ENCODE peak calls at places on chromosomes 3 and 15, in ten cellular contexts. Z is GM23248; W is activated naive CD8-positive, alpha-beta T cell treated with anti-CD3 and anti-CD28 coated beads, Interleukin-2, amount 50 U/mL, for 24 hours; E is posterior vena cava; A is left cardiac atrium; M is stimulated activated CD4-positive, alpha-beta T cell treated with anti-CD3 and anti-CD28 coated beads, Interleukin-4, amount 100 ng/mL, for 48 hours; I is SW480; K is osteocyte; N is AG08395; S is lower lobe of right lung. J is an unnamed sample.

GRCh38 chr3:171806200-171807128 is 3.8 kb downstream of the PLD1 start:
- DNase-seq in Z (peak; percentile 78), W (no peak), E (no peak), A (no peak), M (no peak), I (peak; percentile 36), K (no peak), N (peak; percentile 24), S (no peak), J (no peak)

GRCh38 chr15:52481915-52482314 is 46.8 kb downstream of the MYO5A start:
- DNase-seq in Z (peak; percentile 83), W (no peak), E (no peak), A (no peak), M (peak; percentile 12), I (peak; percentile 87), K (no peak), N (peak; percentile 74), S (no peak), J (no peak)

GRCh38 chr15:76197703-76198455 is 113.4 kb downstream of the ETFA start:
- DNase-seq in Z (peak; percentile 64), W (peak; percentile 11), E (no peak), A (peak; percentile 16), M (no peak), I (peak; percentile 47), K (no peak), N (no peak), S (peak; percentile 37), J (no peak)

GRCh38 chr3:9398715-9399708 is 1.6 kb downstream of the SETD5 start:
- DNase-seq in Z (peak; percentile 78), W (peak; percentile 21), E (no peak), A (no peak), M (peak; percentile 16), I (peak; percentile 37), K (no peak), N (no peak), S (no peak), J (peak; percentile 62)

GRCh38 chr3:113654851-113655250 is 41.6 kb downstream of the USF3 start:
- DNase-seq in Z (no peak), W (no peak), E (no peak), A (no peak), M (no peak), I (no peak), K (no peak), N (no peak), S (no peak), J (no peak)

GRCh38 chr15:47974724-47975123 is 146.1 kb upstream of the SLC24A5 start:
- DNase-seq in Z (no peak), W (no peak), E (no peak), A (no peak), M (no peak), I (no peak), K (no peak), N (no peak), S (no peak), J (no peak)

GRCh38 chr15:69080203-69080957 is 65.9 kb downstream of the NOX5 start:
- DNase-seq in Z (peak; percentile 13), W (no peak), E (no peak), A (no peak), M (no peak), I (no peak), K (no peak), N (no peak), S (no peak), J (no peak)

GRCh38 chr3:41482134-41482533 is 282.8 kb downstream of the CTNNB1 start:
- DNase-seq in Z (no peak), W (no peak), E (no peak), A (no peak), M (no peak), I (no peak), K (no peak), N (no peak), S (no peak), J (no peak)

GRCh38 chr15:51801391-51801835 is 28.0 kb upstream of the TMOD3 start:
- DNase-seq in Z (peak; percentile 49), W (peak; percentile 7), E (no peak), A (peak; percentile 55), M (no peak), I (peak; percentile 15), K (no peak), N (peak; percentile 18), S (no peak), J (peak; percentile 4)

GRCh38 chr3:61157414-61157813 is 93.8 kb downstream of the FHIT start:
- DNase-seq in Z (no peak), W (no peak), E (no peak), A (no peak), M (no peak), I (no peak), K (no peak), N (no peak), S (no peak), J (no peak)

GRCh38 chr15:65550681-65551098 is 20.4 kb downstream of the HACD3 start:
- DNase-seq in Z (peak; percentile 12), W (no peak), E (no peak), A (no peak), M (no peak), I (no peak), K (no peak), N (no peak), S (no peak), J (no peak)

GRCh38 chr15:68635142-68635541 is 56.3 kb downstream of the CORO2B start:
- DNase-seq in Z (peak; percentile 52), W (no peak), E (peak; percentile 80), A (no peak), M (no peak), I (no peak), K (no peak), N (peak; percentile 56), S (no peak), J (no peak)

GRCh38 chr3:150256336-150256735 is 151.8 kb upstream of the TSC22D2 start:
- DNase-seq in Z (no peak), W (no peak), E (no peak), A (no peak), M (no peak), I (no peak), K (no peak), N (no peak), S (no peak), J (no peak)

GRCh38 chr3:157159037-157159761 is 748 bp downstream of the CCNL1 start:
- DNase-seq in Z (peak; percentile 80), W (peak; percentile 83), E (peak; percentile 92), A (peak; percentile 76), M (peak; percentile 72), I (peak; percentile 81), K (peak; percentile 89), N (peak; percentile 38), S (peak; percentile 83), J (no peak)

GRCh38 chr15:33009603-33010002 is 184.9 kb downstream of the FMN1 start:
- DNase-seq in Z (no peak), W (no peak), E (no peak), A (no peak), M (no peak), I (no peak), K (no peak), N (no peak), S (no peak), J (no peak)

GRCh38 chr15:28103402-28103801 is 4.3 kb upstream of the OCA2 start:
- DNase-seq in Z (no peak), W (no peak), E (no peak), A (no peak), M (no peak), I (no peak), K (no peak), N (no peak), S (no peak), J (no peak)

GRCh38 chr15:38593523-38593922 is 28.9 kb upstream of the RASGRP1 start:
- DNase-seq in Z (peak; percentile 3), W (no peak), E (no peak), A (no peak), M (no peak), I (peak; percentile 62), K (no peak), N (no peak), S (no peak), J (no peak)

GRCh38 chr3:156206157-156206556 is 85.8 kb downstream of the KCNAB1 start:
- DNase-seq in Z (peak; percentile 21), W (no peak), E (no peak), A (no peak), M (no peak), I (no peak), K (no peak), N (no peak), S (no peak), J (no peak)

GRCh38 chr3:142645236-142645793 is 49.1 kb downstream of the PLS1 start:
- DNase-seq in Z (peak; percentile 57), W (no peak), E (no peak), A (no peak), M (no peak), I (peak; percentile 60), K (no peak), N (no peak), S (no peak), J (peak; percentile 68)

GRCh38 chr15:73265536-73266153 is 103.1 kb downstream of the HCN4 start:
- DNase-seq in Z (peak; percentile 62), W (peak; percentile 54), E (no peak), A (no peak), M (peak; percentile 31), I (peak; percentile 49), K (no peak), N (peak; percentile 49), S (no peak), J (peak; percentile 49)

GRCh38 chr3:174146008-174146407 is 713.1 kb upstream of the NAALADL2 start:
- DNase-seq in Z (no peak), W (no peak), E (no peak), A (no peak), M (no peak), I (no peak), K (no peak), N (no peak), S (no peak), J (no peak)